ENCODE peak calls at places on chromosomes 13 and 19, in four cellular contexts. D, W, T and I are unnamed samples.
A peak's percentile ranks its signal among the peaks of the same experiment; 100 is the strongest.

GRCh38 chr13:106011600-106011999 is 523.9 kb downstream of the EFNB2 start:
- DNase-seq in D (no peak), W (no peak), T (no peak), I (no peak)

GRCh38 chr13:46668302-46668720 is 115.3 kb downstream of the LRCH1 start:
- DNase-seq in D (no peak), W (no peak), T (no peak), I (peak; percentile 95)

GRCh38 chr19:1000591-1001537 is 645 bp downstream of the GRIN3B start:
- DNase-seq in D (no peak), W (no peak), T (no peak), I (no peak)

GRCh38 chr13:30884543-30884942 is 21.5 kb upstream of the MEDAG start:
- DNase-seq in D (no peak), W (no peak), T (peak; percentile 73), I (no peak)

GRCh38 chr13:50991624-50992610 is 82.3 kb downstream of the RNASEH2B start:
- DNase-seq in D (no peak), W (no peak), T (no peak), I (no peak)

GRCh38 chr19:2345794-2346663 is 14.0 kb upstream of the TMPRSS9 start:
- DNase-seq in D (no peak), W (peak; percentile 42), T (no peak), I (no peak)

GRCh38 chr13:70107125-70107497 is 515 bp upstream of the ATXN8OS start:
- DNase-seq in D (no peak), W (no peak), T (no peak), I (no peak)

GRCh38 chr13:86986448-86986847 is 684.7 kb upstream of the SLITRK5 start:
- DNase-seq in D (no peak), W (no peak), T (peak; percentile 16), I (peak; percentile 25)

GRCh38 chr19:4870025-4870700 is 2.7 kb upstream of the PLIN3 start:
- DNase-seq in D (peak; percentile 49), W (peak; percentile 81), T (peak; percentile 93), I (peak; percentile 92)

GRCh38 chr13:28574617-28575142 is 79.8 kb upstream of the FLT1 start:
- DNase-seq in D (no peak), W (no peak), T (peak; percentile 30), I (peak; percentile 100)

GRCh38 chr19:16382775-16383543 is 58.3 kb downstream of the KLF2 start:
- DNase-seq in D (peak; percentile 61), W (peak; percentile 90), T (peak; percentile 91), I (peak; percentile 85)
- H3K4me1 ChIP-seq in D (no peaks in the 10 kb centered on the region), W (no peaks in the 10 kb centered on the region), T (no peaks in the 10 kb centered on the region), I (peaks cover 2% of the 10 kb centered on the region)

GRCh38 chr19:46926201-46927071 is 65.6 kb downstream of the ARHGAP35 start:
- DNase-seq in D (no peak), W (no peak), T (no peak), I (no peak)

GRCh38 chr19:46928951-46929350 is 68.2 kb downstream of the ARHGAP35 start:
- DNase-seq in D (no peak), W (no peak), T (no peak), I (peak; percentile 27)

GRCh38 chr19:46927893-46928292 is 67.1 kb downstream of the ARHGAP35 start:
- DNase-seq in D (no peak), W (no peak), T (no peak), I (no peak)

GRCh38 chr19:46925548-46925950 is 64.8 kb downstream of the ARHGAP35 start:
- DNase-seq in D (no peak), W (no peak), T (no peak), I (no peak)

GRCh38 chr19:46927106-46927505 is 66.3 kb downstream of the ARHGAP35 start:
- DNase-seq in D (no peak), W (no peak), T (no peak), I (no peak)
- H3K56ac ChIP-seq in D (no peak overlapping the region), W (no peak overlapping the region), T (no peak overlapping the region), I (no peak overlapping the region)

GRCh38 chr19:8194528-8195275 is 14.5 kb upstream of the CERS4 start:
- DNase-seq in D (no peak), W (no peak), T (no peak), I (no peak)

GRCh38 chr19:8192227-8192820 is 16.8 kb upstream of the CERS4 start:
- DNase-seq in D (no peak), W (peak; percentile 86), T (peak; percentile 79), I (no peak)

DNA sequence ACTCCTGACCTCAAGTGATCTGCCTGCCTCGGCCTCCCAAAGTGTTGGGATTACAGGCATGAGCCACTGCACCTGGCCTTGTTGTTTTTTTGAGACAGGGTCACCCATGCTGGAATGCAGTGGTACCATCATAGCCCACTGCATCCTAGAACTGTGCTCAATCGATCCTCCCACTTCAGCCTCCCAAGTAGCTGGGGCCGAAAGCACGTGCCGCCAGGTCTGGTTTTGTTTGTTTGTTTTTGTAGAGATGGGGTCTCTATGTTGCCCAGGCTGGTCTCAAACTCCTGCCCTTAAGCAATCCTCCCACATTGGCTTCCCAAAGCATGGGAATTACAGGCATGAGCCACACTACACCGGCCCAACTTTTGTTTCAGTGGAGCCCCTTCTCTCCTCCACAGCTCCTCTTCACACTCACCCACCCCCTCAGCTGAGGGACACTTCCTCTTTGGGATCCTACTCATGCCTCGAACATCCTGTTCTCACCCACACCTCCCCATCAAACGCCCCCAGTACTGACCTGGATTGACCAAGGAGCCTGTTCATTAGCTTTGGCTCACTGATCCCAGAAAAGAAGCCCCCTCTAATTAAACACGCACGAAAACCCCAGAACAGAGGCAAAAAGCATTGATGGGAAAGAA is 12.8 kb upstream of the CERS4 start:
- DNase-seq in D (no peak), W (no peak), T (peak; percentile 36), I (no peak)
- H3K4me1 ChIP-seq in D (peaks cover 4% of the 10 kb centered on the region), W (peaks cover 4% of the 10 kb centered on the region), T (no peaks in the 10 kb centered on the region), I (peaks cover 2% of the 10 kb centered on the region)

GRCh38 chr13:81539643-81540150 is 1198.8 kb upstream of the SPRY2 start:
- DNase-seq in D (no peak), W (no peak), T (no peak), I (no peak)
- H3K56ac ChIP-seq in D (no peak overlapping the region), W (no peak overlapping the region), T (peak overlapping the region; percentile 31), I (no peak overlapping the region)

GRCh38 chr13:110318920-110319319 is 11.8 kb downstream of the COL4A2 start:
- DNase-seq in D (no peak), W (no peak), T (no peak), I (no peak)

GRCh38 chr13:110319774-110320509 is 12.9 kb downstream of the COL4A2 start:
- DNase-seq in D (no peak), W (peak; percentile 25), T (peak; percentile 79), I (peak; percentile 86)

GRCh38 chr13:110320645-110321044 is 13.6 kb downstream of the COL4A2 start:
- DNase-seq in D (no peak), W (no peak), T (no peak), I (no peak)

GRCh38 chr13:110317496-110318195 is 10.6 kb downstream of the COL4A2 start:
- DNase-seq in D (no peak), W (peak; percentile 13), T (no peak), I (no peak)

DNA sequence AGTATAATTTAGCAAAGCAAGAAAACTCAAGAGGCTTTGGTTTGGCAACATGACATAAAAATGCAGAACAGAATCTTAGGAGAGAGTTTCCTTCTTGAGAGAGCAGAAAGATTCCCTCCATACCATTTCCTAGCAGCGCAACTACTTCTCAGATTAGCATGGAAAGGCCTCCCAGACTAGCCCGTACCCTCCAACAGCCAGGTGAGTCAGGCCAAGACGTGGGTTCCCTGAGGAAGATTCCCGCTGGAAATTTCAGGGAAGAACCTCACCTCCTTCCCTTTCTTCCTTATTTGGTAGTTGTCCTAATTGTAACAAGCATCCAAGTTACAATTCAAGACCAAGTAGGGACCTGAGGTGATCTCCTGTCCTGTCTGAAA is 12.3 kb downstream of the COL4A2 start:
- DNase-seq in D (no peak), W (peak; percentile 29), T (no peak), I (no peak)
- H3K4me1 ChIP-seq in D (peaks cover 10% of the 10 kb centered on the region), W (peaks cover 3% of the 10 kb centered on the region), T (peaks cover 11% of the 10 kb centered on the region), I (peaks cover 26% of the 10 kb centered on the region)

DNA sequence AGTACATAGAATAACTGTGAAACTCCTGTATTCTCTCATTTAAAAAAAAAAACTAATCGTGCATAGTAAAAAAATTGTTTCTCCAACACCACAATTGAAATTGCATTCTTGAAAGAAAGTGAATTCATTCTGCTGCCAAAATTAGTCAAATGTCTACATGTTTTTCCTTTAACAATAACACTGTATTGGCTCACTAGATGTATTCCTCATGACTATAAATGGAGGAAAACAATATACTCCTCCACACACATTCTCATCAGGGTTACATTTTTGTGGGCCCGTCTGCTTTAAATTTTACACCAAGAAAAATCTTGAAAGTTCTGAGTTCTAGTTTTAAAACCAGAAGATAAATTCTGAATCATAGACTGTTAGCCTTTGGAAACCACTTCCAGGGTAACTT is 233.6 kb downstream of the KLF12 start:
- DNase-seq in D (no peak), W (no peak), T (no peak), I (no peak)
- H3K56ac ChIP-seq in D (no peak overlapping the region), W (no peak overlapping the region), T (no peak overlapping the region), I (no peak overlapping the region)